ENCODE peak calls at places on chromosomes 4 and X, in five cellular contexts. One of them, this sample, is unnamed.

GRCh38 chr4:183832776-183833450 is 72.2 kb upstream of the STOX2 start:
- DNase-seq in iris pigment epithelial cell: no peak
- DNase-seq in GOT3: no peak
- DNase-seq in HTR-8/SVneo: no peak
- DNase-seq in non-pigmented ciliary epithelial cell: no peak
- DNase-seq in this sample: peak

GRCh38 chr4:33930497-33930896 is 2313.8 kb downstream of the ARAP2 start:
- DNase-seq in GOT3: no peak
- DNase-seq in non-pigmented ciliary epithelial cell: peak
- DNase-seq in iris pigment epithelial cell: peak
- DNase-seq in HTR-8/SVneo: no peak
- DNase-seq in this sample: no peak

GRCh38 chr4:182143086-182143821 is 99.9 kb upstream of the TENM3 start:
- DNase-seq in iris pigment epithelial cell: peak
- DNase-seq in GOT3: no peak
- DNase-seq in non-pigmented ciliary epithelial cell: no peak
- DNase-seq in HTR-8/SVneo: peak
- DNase-seq in this sample: no peak

GRCh38 chr4:24070117-24070516 is 180.3 kb upstream of the PPARGC1A start:
- DNase-seq in GOT3: no peak
- DNase-seq in non-pigmented ciliary epithelial cell: peak
- DNase-seq in HTR-8/SVneo: peak
- DNase-seq in iris pigment epithelial cell: peak
- DNase-seq in this sample: no peak

GRCh38 chr4:73705056-73705432 is 35.3 kb upstream of the CXCL8 start:
- DNase-seq in non-pigmented ciliary epithelial cell: no peak
- DNase-seq in HTR-8/SVneo: no peak
- DNase-seq in iris pigment epithelial cell: peak
- DNase-seq in GOT3: no peak
- DNase-seq in this sample: no peak

GRCh38 chr4:4524364-4524763 is 17.5 kb downstream of the STX18 start:
- DNase-seq in iris pigment epithelial cell: peak
- DNase-seq in non-pigmented ciliary epithelial cell: no peak
- DNase-seq in GOT3: no peak
- DNase-seq in HTR-8/SVneo: no peak
- DNase-seq in this sample: no peak

GRCh38 chr4:87423313-87424031 is 1.1 kb downstream of the NUDT9 start:
- DNase-seq in non-pigmented ciliary epithelial cell: no peak
- DNase-seq in HTR-8/SVneo: no peak
- DNase-seq in iris pigment epithelial cell: no peak
- DNase-seq in GOT3: no peak
- DNase-seq in this sample: no peak

GRCh38 chr4:156322592-156322991 is 368.9 kb upstream of the CTSO start:
- DNase-seq in HTR-8/SVneo: no peak
- DNase-seq in non-pigmented ciliary epithelial cell: peak
- DNase-seq in iris pigment epithelial cell: peak
- DNase-seq in GOT3: no peak
- DNase-seq in this sample: no peak

GRCh38 chrX:135382260-135382659 is 39.5 kb upstream of the SMIM10L2A start:
- DNase-seq in GOT3: no peak
- DNase-seq in iris pigment epithelial cell: no peak
- DNase-seq in non-pigmented ciliary epithelial cell: no peak
- DNase-seq in HTR-8/SVneo: no peak
- DNase-seq in this sample: no peak

GRCh38 chr4:182448281-182449151 is 205.3 kb downstream of the TENM3 start:
- DNase-seq in non-pigmented ciliary epithelial cell: peak
- DNase-seq in HTR-8/SVneo: peak
- DNase-seq in GOT3: peak
- DNase-seq in iris pigment epithelial cell: peak
- DNase-seq in this sample: no peak

GRCh38 chr4:109248322-109248895 is 54.0 kb downstream of the COL25A1 start:
- DNase-seq in non-pigmented ciliary epithelial cell: no peak
- DNase-seq in GOT3: no peak
- DNase-seq in HTR-8/SVneo: no peak
- DNase-seq in iris pigment epithelial cell: no peak
- DNase-seq in this sample: no peak

GRCh38 chrX:133444952-133445831 is 29.9 kb upstream of the GPC4 start:
- DNase-seq in GOT3: no peak
- DNase-seq in non-pigmented ciliary epithelial cell: no peak
- DNase-seq in HTR-8/SVneo: no peak
- DNase-seq in iris pigment epithelial cell: no peak
- DNase-seq in this sample: no peak

This sample was measured in CD14-positive monocyte.